ENCODE peak calls at places on chromosomes 1 and 21, in five cellular contexts. X is frontal cortex, M is cardiac muscle cell, R is IMR-90, E is foreskin fibroblast. N is an unnamed sample.

GRCh38 chr21:43207043-43207315 is 38.2 kb downstream of the CRYAA start:
- DNase-seq in X (no peak), M (no peak), R (no peak), E (no peak), N (no peak)

GRCh38 chr21:29671728-29672127 is 268.1 kb downstream of the GRIK1 start:
- DNase-seq in X (no peak), M (no peak), R (no peak), E (no peak), N (no peak)

GRCh38 chr1:225474986-225475820 is 47.4 kb upstream of the LBR start:
- DNase-seq in X (peak), M (peak), R (peak), E (peak), N (peak)

GRCh38 chr1:17636612-17637011 is 97.1 kb downstream of the ARHGEF10L start:
- DNase-seq in X (no peak), M (no peak), R (peak), E (no peak), N (no peak)

GRCh38 chr1:2300004-2300771 is 72.1 kb downstream of the SKI start:
- DNase-seq in X (no peak), M (no peak), R (no peak), E (no peak), N (no peak)

GRCh38 chr1:182877331-182877730 is 38.2 kb downstream of the DHX9 start:
- DNase-seq in X (no peak), M (no peak), R (no peak), E (no peak), N (no peak)

GRCh38 chr1:23529146-23530088 is 1.6 kb downstream of the E2F2 start:
- DNase-seq in X (no peak), M (no peak), R (no peak), E (no peak), N (no peak)

GRCh38 chr1:23198373-23198772 is 18.9 kb downstream of the HTR1D start:
- DNase-seq in X (no peak), M (peak), R (peak), E (peak), N (no peak)

GRCh38 chr1:228453022-228453560 is 34.1 kb upstream of the RNF187 start:
- DNase-seq in X (no peak), M (no peak), R (no peak), E (no peak), N (no peak)

GRCh38 chr1:75579046-75579445 is 31.9 kb downstream of the SLC44A5 start:
- DNase-seq in X (no peak), M (peak), R (no peak), E (no peak), N (no peak)

GRCh38 chr1:229059671-229060079 is 211.2 kb upstream of the RAB4A start:
- DNase-seq in X (no peak), M (peak), R (peak), E (peak), N (no peak)

GRCh38 chr1:179550753-179551682 is 24.7 kb downstream of the NPHS2 start:
- DNase-seq in X (no peak), M (peak), R (peak), E (peak), N (no peak)

GRCh38 chr1:3093928-3094626 is 25.1 kb downstream of the PRDM16 start:
- DNase-seq in X (no peak), M (no peak), R (no peak), E (no peak), N (no peak)

GRCh38 chr21:40902299-40902698 is 55.3 kb upstream of the DSCAM start:
- DNase-seq in X (peak), M (no peak), R (no peak), E (no peak), N (peak)

GRCh38 chr1:206685256-206685748 is 597 bp downstream of the MAPKAPK2 start:
- DNase-seq in X (peak), M (no peak), R (peak), E (peak), N (no peak)

GRCh38 chr1:206690516-206690915 is 5.8 kb downstream of the MAPKAPK2 start:
- DNase-seq in X (no peak), M (no peak), R (no peak), E (no peak), N (no peak)

GRCh38 chr1:58823481-58824010 is 39.7 kb upstream of the JUN start:
- DNase-seq in X (no peak), M (peak), R (peak), E (peak), N (no peak)

GRCh38 chr1:210674151-210674550 is 345.4 kb downstream of the HHAT start:
- DNase-seq in X (no peak), M (no peak), R (no peak), E (no peak), N (no peak)

GRCh38 chr1:35915693-35916092 is 15.2 kb upstream of the AGO3 start:
- DNase-seq in X (no peak), M (peak), R (peak), E (no peak), N (no peak)

GRCh38 chr1:170685166-170685565 is 21.2 kb downstream of the PRRX1 start:
- DNase-seq in X (no peak), M (peak), R (peak), E (peak), N (no peak)

GRCh38 chr1:93219443-93219842 is 38.9 kb downstream of the CCDC18 start:
- DNase-seq in X (no peak), M (no peak), R (no peak), E (no peak), N (no peak)

GRCh38 chr1:184299076-184299790 is 87.6 kb upstream of the C1orf21 start:
- DNase-seq in X (no peak), M (peak), R (peak), E (peak), N (peak)

GRCh38 chr1:218364028-218364710 is 19.0 kb downstream of the TGFB2 start:
- DNase-seq in X (no peak), M (no peak), R (peak), E (no peak), N (no peak)

GRCh38 chr1:72397786-72398185 is 115.4 kb upstream of the NEGR1 start:
- DNase-seq in X (no peak), M (peak), R (peak), E (peak), N (peak)

GRCh38 chr1:227884370-227885134 is 63.2 kb downstream of the WNT9A start:
- DNase-seq in X (no peak), M (no peak), R (no peak), E (no peak), N (no peak)

GRCh38 chr21:29311802-29312201 is 13.1 kb downstream of the BACH1 start:
- DNase-seq in X (no peak), M (no peak), R (no peak), E (no peak), N (no peak)

GRCh38 chr1:229029644-229030235 is 241.2 kb upstream of the RAB4A start:
- DNase-seq in X (no peak), M (no peak), R (no peak), E (no peak), N (no peak)

GRCh38 chr1:185480545-185480944 is 163.5 kb upstream of the IVNS1ABP start:
- DNase-seq in X (no peak), M (no peak), R (no peak), E (no peak), N (peak)

GRCh38 chr1:228827026-228827425 is 91.7 kb downstream of the RHOU start:
- DNase-seq in X (no peak), M (no peak), R (no peak), E (no peak), N (no peak)

GRCh38 chr1:67347688-67348472 is 40.2 kb downstream of the IL12RB2 start:
- DNase-seq in X (peak), M (peak), R (peak), E (peak), N (peak)

GRCh38 chr1:245962453-245962852 is 544.6 kb downstream of the SMYD3 start:
- DNase-seq in X (no peak), M (no peak), R (no peak), E (no peak), N (no peak)

GRCh38 chr1:108701176-108701849 is 9.2 kb downstream of the PRPF38B start:
- DNase-seq in X (no peak), M (no peak), R (no peak), E (no peak), N (no peak)

GRCh38 chr1:3992103-3992556 is 92.1 kb upstream of the C1orf174 start:
- DNase-seq in X (no peak), M (peak), R (peak), E (no peak), N (no peak)

N was measured in NCI-H345.